ENCODE peak calls at places on chromosomes 1 and 21, in seven cellular contexts. One of them, this sample, is unnamed.
A peak's percentile ranks its signal among the peaks of the same experiment; 100 is the strongest.

GRCh38 chr21:46191257-46191685 is 7.0 kb upstream of the SPATC1L start:
- DNase-seq in suprapubic skin: peak; percentile 80
- DNase-seq in body of pancreas: no peak
- DNase-seq in upper lobe of left lung: no peak
- DNase-seq in ovary: peak; percentile 40
- DNase-seq in right lobe of liver: no peak
- DNase-seq in heart left ventricle: no peak
- DNase-seq in this sample: peak; percentile 88

GRCh38 chr1:43222876-43223275 is 46.9 kb upstream of the TMEM125 start:
- DNase-seq in right lobe of liver: no peak
- DNase-seq in suprapubic skin: no peak
- DNase-seq in heart left ventricle: no peak
- DNase-seq in ovary: no peak
- DNase-seq in upper lobe of left lung: no peak
- DNase-seq in body of pancreas: no peak
- DNase-seq in this sample: no peak

GRCh38 chr1:15258828-15259588 is 12.0 kb downstream of the FHAD1 start:
- DNase-seq in ovary: no peak
- DNase-seq in right lobe of liver: no peak
- DNase-seq in heart left ventricle: no peak
- DNase-seq in suprapubic skin: no peak
- DNase-seq in upper lobe of left lung: no peak
- DNase-seq in body of pancreas: no peak
- DNase-seq in this sample: no peak

GRCh38 chr1:172883844-172884243 is 166.9 kb downstream of the TNFSF18 start:
- DNase-seq in body of pancreas: no peak
- DNase-seq in ovary: no peak
- DNase-seq in right lobe of liver: no peak
- DNase-seq in heart left ventricle: no peak
- DNase-seq in suprapubic skin: no peak
- DNase-seq in upper lobe of left lung: no peak
- DNase-seq in this sample: no peak

GRCh38 chr1:173628888-173629287 is 6.2 kb upstream of the TEX50 start:
- DNase-seq in heart left ventricle: no peak
- DNase-seq in ovary: no peak
- DNase-seq in upper lobe of left lung: no peak
- DNase-seq in body of pancreas: no peak
- DNase-seq in right lobe of liver: no peak
- DNase-seq in suprapubic skin: no peak
- DNase-seq in this sample: no peak

GRCh38 chr1:151461694-151462093 is 2.4 kb upstream of the POGZ start:
- DNase-seq in body of pancreas: no peak
- DNase-seq in suprapubic skin: no peak
- DNase-seq in ovary: no peak
- DNase-seq in right lobe of liver: no peak
- DNase-seq in upper lobe of left lung: no peak
- DNase-seq in heart left ventricle: no peak
- DNase-seq in this sample: no peak

GRCh38 chr1:235558783-235559182 is 54.5 kb upstream of the B3GALNT2 start:
- DNase-seq in body of pancreas: no peak
- DNase-seq in heart left ventricle: no peak
- DNase-seq in upper lobe of left lung: no peak
- DNase-seq in ovary: no peak
- DNase-seq in suprapubic skin: no peak
- DNase-seq in right lobe of liver: no peak
- DNase-seq in this sample: no peak

GRCh38 chr1:52751589-52752306 is 25.5 kb downstream of the ZYG11B start:
- DNase-seq in heart left ventricle: no peak
- DNase-seq in body of pancreas: peak; percentile 61
- DNase-seq in suprapubic skin: no peak
- DNase-seq in upper lobe of left lung: no peak
- DNase-seq in right lobe of liver: no peak
- DNase-seq in ovary: no peak
- DNase-seq in this sample: no peak

GRCh38 chr1:154553056-154553822 is 5.2 kb downstream of the UBE2Q1 start:
- DNase-seq in body of pancreas: no peak
- DNase-seq in right lobe of liver: no peak
- DNase-seq in heart left ventricle: no peak
- DNase-seq in suprapubic skin: no peak
- DNase-seq in upper lobe of left lung: no peak
- DNase-seq in ovary: no peak
- DNase-seq in this sample: no peak

GRCh38 chr1:19361231-19362147 is 49.4 kb downstream of the SLC66A1 start:
- DNase-seq in upper lobe of left lung: peak; percentile 51
- DNase-seq in right lobe of liver: no peak
- DNase-seq in body of pancreas: no peak
- DNase-seq in heart left ventricle: no peak
- DNase-seq in suprapubic skin: no peak
- DNase-seq in ovary: no peak
- DNase-seq in this sample: no peak

GRCh38 chr1:86068841-86069756 is 87.5 kb downstream of the COL24A1 start:
- DNase-seq in right lobe of liver: no peak
- DNase-seq in suprapubic skin: no peak
- DNase-seq in heart left ventricle: peak; percentile 45
- DNase-seq in body of pancreas: no peak
- DNase-seq in upper lobe of left lung: no peak
- DNase-seq in ovary: no peak
- DNase-seq in this sample: no peak

GRCh38 chr1:192010406-192010805 is 147.9 kb upstream of the RGS18 start:
- DNase-seq in suprapubic skin: no peak
- DNase-seq in heart left ventricle: no peak
- DNase-seq in right lobe of liver: no peak
- DNase-seq in upper lobe of left lung: no peak
- DNase-seq in ovary: no peak
- DNase-seq in body of pancreas: no peak
- DNase-seq in this sample: no peak

GRCh38 chr1:90133133-90133532 is 138.2 kb downstream of the ZNF326 start:
- DNase-seq in heart left ventricle: no peak
- DNase-seq in body of pancreas: peak; percentile 12
- DNase-seq in suprapubic skin: no peak
- DNase-seq in right lobe of liver: no peak
- DNase-seq in ovary: no peak
- DNase-seq in upper lobe of left lung: peak; percentile 23
- DNase-seq in this sample: no peak

GRCh38 chr1:7688659-7689058 is 82.4 kb upstream of the VAMP3 start:
- DNase-seq in right lobe of liver: no peak
- DNase-seq in body of pancreas: no peak
- DNase-seq in upper lobe of left lung: no peak
- DNase-seq in suprapubic skin: no peak
- DNase-seq in ovary: no peak
- DNase-seq in heart left ventricle: no peak
- DNase-seq in this sample: no peak

GRCh38 chr1:108036796-108037545 is 72.0 kb upstream of the VAV3 start:
- DNase-seq in upper lobe of left lung: no peak
- DNase-seq in suprapubic skin: no peak
- DNase-seq in body of pancreas: no peak
- DNase-seq in heart left ventricle: no peak
- DNase-seq in right lobe of liver: no peak
- DNase-seq in ovary: no peak
- DNase-seq in this sample: no peak

GRCh38 chr1:28115267-28115666 is 26.9 kb upstream of the EYA3 start:
- DNase-seq in suprapubic skin: no peak
- DNase-seq in ovary: no peak
- DNase-seq in right lobe of liver: no peak
- DNase-seq in upper lobe of left lung: peak; percentile 69
- DNase-seq in body of pancreas: no peak
- DNase-seq in heart left ventricle: no peak
- DNase-seq in this sample: no peak

GRCh38 chr1:204992940-204993339 is 50.1 kb upstream of the CNTN2 start:
- DNase-seq in right lobe of liver: no peak
- DNase-seq in suprapubic skin: no peak
- DNase-seq in heart left ventricle: no peak
- DNase-seq in upper lobe of left lung: no peak
- DNase-seq in body of pancreas: no peak
- DNase-seq in ovary: no peak
- DNase-seq in this sample: no peak

GRCh38 chr21:14773777-14774345 is 227.7 kb upstream of the SAMSN1 start:
- DNase-seq in right lobe of liver: no peak
- DNase-seq in body of pancreas: peak; percentile 83
- DNase-seq in upper lobe of left lung: peak; percentile 56
- DNase-seq in suprapubic skin: no peak
- DNase-seq in heart left ventricle: peak; percentile 34
- DNase-seq in ovary: no peak
- DNase-seq in this sample: no peak

GRCh38 chr1:238652346-238652968 is 733.9 kb upstream of the CHRM3 start:
- DNase-seq in upper lobe of left lung: no peak
- DNase-seq in right lobe of liver: no peak
- DNase-seq in ovary: no peak
- DNase-seq in body of pancreas: no peak
- DNase-seq in suprapubic skin: no peak
- DNase-seq in heart left ventricle: no peak
- DNase-seq in this sample: no peak

GRCh38 chr1:204746838-204747442 is 61.4 kb upstream of the LRRN2 start:
- DNase-seq in upper lobe of left lung: peak; percentile 30
- DNase-seq in suprapubic skin: no peak
- DNase-seq in heart left ventricle: no peak
- DNase-seq in right lobe of liver: peak; percentile 53
- DNase-seq in ovary: no peak
- DNase-seq in body of pancreas: peak; percentile 65
- DNase-seq in this sample: no peak

GRCh38 chr1:223102797-223103533 is 40.1 kb downstream of the TLR5 start:
- DNase-seq in right lobe of liver: no peak
- DNase-seq in body of pancreas: peak; percentile 84
- DNase-seq in suprapubic skin: no peak
- DNase-seq in heart left ventricle: peak; percentile 36
- DNase-seq in ovary: no peak
- DNase-seq in upper lobe of left lung: no peak
- DNase-seq in this sample: no peak

GRCh38 chr1:79224537-79224936 is 218.0 kb upstream of the ADGRL4 start:
- DNase-seq in suprapubic skin: no peak
- DNase-seq in upper lobe of left lung: no peak
- DNase-seq in right lobe of liver: no peak
- DNase-seq in body of pancreas: no peak
- DNase-seq in heart left ventricle: no peak
- DNase-seq in ovary: no peak
- DNase-seq in this sample: no peak

DNA sequence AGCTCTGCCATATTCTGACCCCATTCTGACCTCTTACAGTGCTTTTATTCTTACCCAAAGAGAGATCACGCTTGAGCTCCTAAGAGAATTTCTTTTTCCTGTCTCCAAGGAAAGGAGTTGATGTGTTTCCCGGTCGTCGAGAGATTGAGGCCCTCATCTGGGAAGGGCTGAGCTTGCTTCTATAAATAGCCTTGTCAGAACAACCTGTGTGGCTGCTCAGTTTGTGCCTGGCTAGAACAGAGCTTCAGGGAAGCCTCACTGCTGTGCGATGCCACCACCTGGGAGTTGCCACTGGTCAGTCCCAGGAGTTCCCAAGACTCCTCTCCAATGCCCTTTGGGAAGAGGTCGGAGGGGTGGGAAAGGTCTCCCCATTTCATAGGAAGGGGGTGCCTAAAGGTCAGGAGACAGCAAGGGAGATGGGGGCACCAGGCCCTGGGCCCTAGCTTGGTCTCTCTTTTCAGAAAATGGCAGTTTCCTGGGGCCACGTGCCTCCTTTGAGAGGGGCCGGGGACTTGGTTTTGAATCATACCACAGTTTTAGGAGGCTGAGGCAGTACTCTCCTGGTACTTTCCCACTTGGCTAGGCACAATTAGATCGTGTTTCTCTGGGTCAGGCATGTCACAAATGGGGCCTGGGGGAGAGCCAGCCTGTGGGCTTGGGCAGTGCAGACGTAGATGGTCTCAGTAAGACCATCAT is 52.1 kb downstream of the EIF2D start:
- DNase-seq in suprapubic skin: no peak
- DNase-seq in upper lobe of left lung: peak; percentile 81
- DNase-seq in right lobe of liver: no peak
- DNase-seq in body of pancreas: peak; percentile 41
- DNase-seq in ovary: no peak
- DNase-seq in heart left ventricle: peak; percentile 50
- DNase-seq in this sample: no peak
- H3K27ac ChIP-seq in suprapubic skin: no peak overlapping the region
- H3K27ac ChIP-seq in upper lobe of left lung: peak overlapping the region; percentile 91
- H3K27ac ChIP-seq in right lobe of liver: no peak overlapping the region
- H3K27ac ChIP-seq in body of pancreas: peak overlapping the region; percentile 23
- H3K27ac ChIP-seq in ovary: no peak overlapping the region
- H3K27ac ChIP-seq in heart left ventricle: peak overlapping the region; percentile 76
- H3K27ac ChIP-seq in this sample: peak overlapping the region; percentile 21

DNA sequence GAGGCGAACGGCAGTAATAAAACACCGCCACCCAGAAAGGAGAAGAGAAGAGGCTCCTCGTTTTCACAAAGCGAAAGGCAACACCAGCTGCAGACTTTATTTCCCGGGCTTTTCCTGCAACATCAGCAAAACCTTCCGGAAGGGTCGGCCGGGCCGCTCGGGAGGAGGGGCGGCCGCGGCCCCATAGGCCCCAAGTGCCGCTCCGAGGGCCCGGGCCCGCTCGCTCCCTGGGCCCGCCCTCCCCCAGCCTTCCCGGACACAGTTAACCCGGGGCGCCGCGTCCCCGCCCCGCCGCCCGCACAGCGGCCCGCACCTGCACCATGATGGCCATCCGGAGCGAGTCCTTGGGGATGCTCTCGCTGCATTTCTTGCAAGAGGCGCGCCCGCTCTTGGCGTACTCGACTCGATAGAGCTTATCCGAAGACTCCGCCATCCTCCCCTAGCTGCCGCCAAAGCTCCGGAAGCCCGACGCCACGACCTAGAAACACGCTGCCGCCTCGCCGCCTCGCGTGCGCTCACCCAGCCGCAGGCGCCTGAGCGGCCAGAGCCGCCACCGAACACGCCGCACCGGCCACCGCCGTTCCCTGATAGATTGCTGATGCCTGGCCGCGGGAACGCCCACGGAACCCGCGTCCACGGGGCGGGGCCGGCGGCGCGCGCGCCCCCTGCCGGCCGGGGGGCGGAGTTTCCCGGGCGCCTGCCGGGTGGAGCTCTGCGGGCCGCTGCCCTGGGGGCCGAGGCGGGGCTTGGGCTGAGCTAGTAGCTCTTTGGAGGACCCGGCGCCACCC is at the start of gene PARP1:
- DNase-seq in upper lobe of left lung: peak; percentile 93
- DNase-seq in body of pancreas: peak; percentile 94
- DNase-seq in ovary: peak; percentile 90
- DNase-seq in right lobe of liver: peak; percentile 91
- DNase-seq in heart left ventricle: peak; percentile 93
- DNase-seq in suprapubic skin: peak; percentile 95
- DNase-seq in this sample: no peak
- TF ChIP-seq POLR2A in upper lobe of left lung: no peak
- TF ChIP-seq POLR2A in body of pancreas: peak; percentile 84
- TF ChIP-seq POLR2A in ovary: peak; percentile 48
- TF ChIP-seq POLR2A in right lobe of liver: peak; percentile 86
- TF ChIP-seq POLR2A in heart left ventricle: peak; percentile 34
- TF ChIP-seq POLR2A in suprapubic skin: peak; percentile 44
- TF ChIP-seq POLR2A in this sample: peak; percentile 67

GRCh38 chr1:2585318-2586092 is 1.1 kb upstream of the PRXL2B start:
- DNase-seq in suprapubic skin: no peak
- DNase-seq in ovary: peak; percentile 79
- DNase-seq in body of pancreas: peak; percentile 66
- DNase-seq in upper lobe of left lung: peak; percentile 91
- DNase-seq in right lobe of liver: peak; percentile 82
- DNase-seq in heart left ventricle: peak; percentile 86
- DNase-seq in this sample: no peak
- H3K4me1 ChIP-seq in suprapubic skin: peaks cover 34% of the 10 kb centered on the region
- H3K4me1 ChIP-seq in ovary: peaks cover 11% of the 10 kb centered on the region
- H3K4me1 ChIP-seq in body of pancreas: peaks cover 39% of the 10 kb centered on the region
- H3K4me1 ChIP-seq in upper lobe of left lung: peaks cover 42% of the 10 kb centered on the region
- H3K4me1 ChIP-seq in right lobe of liver: peaks cover 8% of the 10 kb centered on the region
- H3K4me1 ChIP-seq in heart left ventricle: peaks cover 3% of the 10 kb centered on the region
- H3K4me1 ChIP-seq in this sample: peaks cover 37% of the 10 kb centered on the region

DNA sequence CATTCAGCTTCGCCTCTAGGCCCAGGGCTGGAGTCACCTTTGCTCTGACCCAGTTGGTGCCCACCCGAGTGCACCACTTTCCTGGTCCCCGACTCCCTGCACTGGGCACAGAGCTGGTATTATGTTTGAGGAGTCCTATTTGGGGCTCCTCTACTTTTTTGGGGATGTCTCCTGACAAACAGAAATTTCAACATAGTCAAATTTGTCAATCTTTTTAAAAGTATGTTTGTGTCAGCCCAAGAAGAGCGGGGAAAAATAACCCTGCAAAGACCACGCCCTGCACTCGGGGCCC is 11.6 kb downstream of the FAM229A start:
- DNase-seq in heart left ventricle: no peak
- DNase-seq in upper lobe of left lung: no peak
- DNase-seq in ovary: no peak
- DNase-seq in right lobe of liver: no peak
- DNase-seq in body of pancreas: no peak
- DNase-seq in suprapubic skin: no peak
- DNase-seq in this sample: no peak
- H3K27ac ChIP-seq in heart left ventricle: peak overlapping the region; percentile 95
- H3K27ac ChIP-seq in upper lobe of left lung: peak overlapping the region; percentile 96
- H3K27ac ChIP-seq in ovary: peak overlapping the region; percentile 90
- H3K27ac ChIP-seq in right lobe of liver: peak overlapping the region; percentile 94
- H3K27ac ChIP-seq in body of pancreas: peak overlapping the region; percentile 77
- H3K27ac ChIP-seq in suprapubic skin: peak overlapping the region; percentile 87
- H3K27ac ChIP-seq in this sample: peak overlapping the region; percentile 98

This sample was measured in vagina.